ENCODE peak calls at places on chromosomes 5 and 9, in six cellular contexts. One of them, this sample, is unnamed.

GRCh38 chr5:135880278-135880677 is 15.4 kb downstream of the IL9 start:
- DNase-seq in A549: peak; percentile 68
- DNase-seq in IMR-90: no peak
- DNase-seq in HepG2: peak; percentile 48
- DNase-seq in GM12878: no peak
- DNase-seq in SK-N-SH: peak; percentile 41
- DNase-seq in this sample: peak; percentile 27

GRCh38 chr5:131384181-131384580 is 120.3 kb downstream of the CDC42SE2 start:
- DNase-seq in A549: no peak
- DNase-seq in IMR-90: no peak
- DNase-seq in HepG2: no peak
- DNase-seq in GM12878: no peak
- DNase-seq in SK-N-SH: no peak
- DNase-seq in this sample: peak; percentile 52

GRCh38 chr5:151234476-151235238 is 10.8 kb upstream of the CCDC69 start:
- DNase-seq in A549: peak; percentile 25
- DNase-seq in IMR-90: peak; percentile 41
- DNase-seq in HepG2: peak; percentile 85
- DNase-seq in GM12878: no peak
- DNase-seq in SK-N-SH: no peak
- DNase-seq in this sample: no peak

GRCh38 chr9:20513126-20513913 is 109.0 kb downstream of the MLLT3 start:
- DNase-seq in A549: no peak
- DNase-seq in IMR-90: peak; percentile 10
- DNase-seq in HepG2: no peak
- DNase-seq in GM12878: no peak
- DNase-seq in SK-N-SH: no peak
- DNase-seq in this sample: no peak

GRCh38 chr5:24899180-24899579 is 254.4 kb upstream of the CDH10 start:
- DNase-seq in A549: no peak
- DNase-seq in IMR-90: no peak
- DNase-seq in HepG2: no peak
- DNase-seq in GM12878: no peak
- DNase-seq in SK-N-SH: no peak
- DNase-seq in this sample: no peak

GRCh38 chr5:139760066-139761056 is 35.2 kb upstream of the PSD2 start:
- DNase-seq in A549: no peak
- DNase-seq in IMR-90: peak; percentile 51
- DNase-seq in HepG2: no peak
- DNase-seq in GM12878: no peak
- DNase-seq in SK-N-SH: peak; percentile 52
- DNase-seq in this sample: no peak

GRCh38 chr5:37495210-37495609 is 116.1 kb downstream of the WDR70 start:
- DNase-seq in A549: no peak
- DNase-seq in IMR-90: peak; percentile 39
- DNase-seq in HepG2: peak; percentile 2
- DNase-seq in GM12878: no peak
- DNase-seq in SK-N-SH: no peak
- DNase-seq in this sample: no peak

GRCh38 chr9:105637787-105638395 is 24.4 kb upstream of the TAL2 start:
- DNase-seq in A549: no peak
- DNase-seq in IMR-90: peak; percentile 3
- DNase-seq in HepG2: no peak
- DNase-seq in GM12878: no peak
- DNase-seq in SK-N-SH: no peak
- DNase-seq in this sample: peak; percentile 37

GRCh38 chr5:172902497-172903472 is 56.4 kb upstream of the RPL26L1 start:
- DNase-seq in A549: peak; percentile 82
- DNase-seq in IMR-90: peak; percentile 99
- DNase-seq in HepG2: peak; percentile 90
- DNase-seq in GM12878: no peak
- DNase-seq in SK-N-SH: peak; percentile 72
- DNase-seq in this sample: peak; percentile 76

GRCh38 chr9:30075451-30076199 is 2308.8 kb upstream of the ACO1 start:
- DNase-seq in A549: peak; percentile 1
- DNase-seq in IMR-90: no peak
- DNase-seq in HepG2: peak; percentile 1
- DNase-seq in GM12878: peak; percentile 89
- DNase-seq in SK-N-SH: no peak
- DNase-seq in this sample: no peak

GRCh38 chr9:127558581-127559246 is 53.4 kb upstream of the STXBP1 start:
- DNase-seq in A549: no peak
- DNase-seq in IMR-90: no peak
- DNase-seq in HepG2: no peak
- DNase-seq in GM12878: no peak
- DNase-seq in SK-N-SH: no peak
- DNase-seq in this sample: no peak

GRCh38 chr9:99489043-99489378 is 266.9 kb downstream of the SEC61B start:
- DNase-seq in A549: no peak
- DNase-seq in IMR-90: peak; percentile 83
- DNase-seq in HepG2: no peak
- DNase-seq in GM12878: no peak
- DNase-seq in SK-N-SH: peak; percentile 51
- DNase-seq in this sample: no peak

GRCh38 chr5:34832568-34832967 is 6.4 kb upstream of the TTC23L start:
- DNase-seq in A549: no peak
- DNase-seq in IMR-90: no peak
- DNase-seq in HepG2: no peak
- DNase-seq in GM12878: no peak
- DNase-seq in SK-N-SH: no peak
- DNase-seq in this sample: no peak

GRCh38 chr9:127308559-127309429 is 44.2 kb downstream of the GARNL3 start:
- DNase-seq in A549: no peak
- DNase-seq in IMR-90: peak; percentile 64
- DNase-seq in HepG2: peak; percentile 53
- DNase-seq in GM12878: no peak
- DNase-seq in SK-N-SH: peak; percentile 42
- DNase-seq in this sample: no peak

GRCh38 chr9:71628247-71628646 is 140.1 kb downstream of the CEMIP2 start:
- DNase-seq in A549: no peak
- DNase-seq in IMR-90: peak; percentile 6
- DNase-seq in HepG2: peak; percentile 12
- DNase-seq in GM12878: no peak
- DNase-seq in SK-N-SH: no peak
- DNase-seq in this sample: no peak

GRCh38 chr5:39224196-39224754 is 4.9 kb upstream of the FYB1 start:
- DNase-seq in A549: no peak
- DNase-seq in IMR-90: peak; percentile 5
- DNase-seq in HepG2: no peak
- DNase-seq in GM12878: no peak
- DNase-seq in SK-N-SH: no peak
- DNase-seq in this sample: peak; percentile 87

GRCh38 chr5:143979044-143979690 is 167.2 kb downstream of the HMHB1 start:
- DNase-seq in A549: no peak
- DNase-seq in IMR-90: no peak
- DNase-seq in HepG2: no peak
- DNase-seq in GM12878: no peak
- DNase-seq in SK-N-SH: no peak
- DNase-seq in this sample: no peak

GRCh38 chr5:128036961-128037360 is 46.6 kb upstream of the SLC12A2 start:
- DNase-seq in A549: peak; percentile 33
- DNase-seq in IMR-90: peak; percentile 11
- DNase-seq in HepG2: no peak
- DNase-seq in GM12878: no peak
- DNase-seq in SK-N-SH: no peak
- DNase-seq in this sample: no peak

GRCh38 chr9:115024925-115025535 is 92.9 kb downstream of the TNC start:
- DNase-seq in A549: no peak
- DNase-seq in IMR-90: no peak
- DNase-seq in HepG2: no peak
- DNase-seq in GM12878: no peak
- DNase-seq in SK-N-SH: no peak
- DNase-seq in this sample: no peak

GRCh38 chr5:69326365-69326764 is 6.2 kb downstream of the CCDC125 start:
- DNase-seq in A549: no peak
- DNase-seq in IMR-90: no peak
- DNase-seq in HepG2: no peak
- DNase-seq in GM12878: no peak
- DNase-seq in SK-N-SH: no peak
- DNase-seq in this sample: no peak

GRCh38 chr9:135602789-135603481 is 36.4 kb downstream of the GLT6D1 start:
- DNase-seq in A549: peak; percentile 39
- DNase-seq in IMR-90: peak; percentile 27
- DNase-seq in HepG2: no peak
- DNase-seq in GM12878: no peak
- DNase-seq in SK-N-SH: peak; percentile 68
- DNase-seq in this sample: peak; percentile 73

GRCh38 chr9:130498918-130499698 is 54.3 kb downstream of the ASS1 start:
- DNase-seq in A549: no peak
- DNase-seq in IMR-90: no peak
- DNase-seq in HepG2: peak; percentile 97
- DNase-seq in GM12878: no peak
- DNase-seq in SK-N-SH: peak; percentile 6
- DNase-seq in this sample: no peak

DNA sequence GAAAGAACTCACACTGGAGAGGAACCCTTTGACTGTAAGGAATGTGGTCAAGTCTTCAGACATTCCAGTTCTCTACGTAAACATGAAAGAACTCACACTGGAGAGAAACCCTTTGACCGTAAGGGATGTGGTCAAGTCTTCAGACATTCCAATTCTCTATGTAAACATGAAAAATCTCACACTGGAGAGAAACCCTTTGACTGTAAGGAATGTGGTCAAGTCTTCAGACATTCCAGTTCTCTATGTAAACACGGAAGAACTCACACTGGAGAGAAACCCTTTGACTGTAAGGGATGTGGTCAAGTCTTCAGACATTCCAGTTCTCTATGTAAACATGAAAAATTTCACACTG is 32.6 kb downstream of the MAPK9 start:
- DNase-seq in A549: no peak
- DNase-seq in IMR-90: peak; percentile 1
- DNase-seq in HepG2: no peak
- DNase-seq in GM12878: no peak
- DNase-seq in SK-N-SH: no peak
- DNase-seq in this sample: no peak
- TF ChIP-seq RAD21 in A549: no peak
- TF ChIP-seq RAD21 in IMR-90: no peak
- TF ChIP-seq RAD21 in HepG2: no peak
- TF ChIP-seq RAD21 in GM12878: no peak
- TF ChIP-seq RAD21 in SK-N-SH: no peak
- TF ChIP-seq RAD21 in this sample: no peak

DNA sequence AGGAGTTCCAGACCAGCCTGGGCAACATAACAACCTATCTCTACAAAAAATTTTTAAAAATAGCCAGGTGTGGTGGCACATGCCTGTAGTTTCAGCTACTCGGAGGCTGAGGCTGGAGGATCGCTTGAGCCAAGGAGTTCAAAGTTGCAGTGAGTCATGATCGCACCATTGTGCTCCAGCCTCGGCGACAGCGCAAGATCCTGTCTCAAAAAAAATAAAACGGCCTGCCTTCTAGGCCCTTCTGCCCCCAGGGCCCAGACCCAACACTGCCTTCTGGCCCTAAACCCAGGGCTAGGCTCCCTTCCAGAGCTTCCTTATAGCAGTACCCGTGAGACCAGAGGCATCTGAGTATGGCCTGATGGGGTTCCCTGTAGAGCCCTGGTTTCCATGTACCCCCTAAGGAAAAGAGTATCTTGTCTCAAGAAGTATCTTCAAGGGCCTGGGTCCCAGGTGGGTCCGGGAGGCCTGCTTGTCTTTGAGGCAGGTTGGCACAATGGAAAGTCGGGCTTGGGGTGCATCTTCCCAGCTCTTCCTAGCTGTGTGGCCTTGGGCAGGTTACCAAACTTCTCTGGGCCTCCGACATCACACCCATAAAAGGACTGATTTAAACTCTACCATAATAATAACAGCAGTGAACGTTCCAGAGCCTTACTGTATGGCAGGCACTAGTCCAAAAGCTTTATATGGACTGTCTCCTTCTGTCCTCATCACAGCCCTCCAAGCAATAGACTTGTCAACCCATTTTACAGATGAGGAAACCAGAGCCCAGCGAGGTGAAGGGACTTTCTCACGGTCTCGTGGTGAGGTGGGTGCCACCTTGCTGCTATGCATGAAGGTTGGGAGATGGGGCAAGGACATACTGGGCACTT is 9.7 kb downstream of the LRRC8A start:
- DNase-seq in A549: no peak
- DNase-seq in IMR-90: no peak
- DNase-seq in HepG2: no peak
- DNase-seq in GM12878: no peak
- DNase-seq in SK-N-SH: no peak
- DNase-seq in this sample: no peak
- TF ChIP-seq SMC3 in A549: no peak
- TF ChIP-seq SMC3 in IMR-90: no peak
- TF ChIP-seq SMC3 in HepG2: no peak
- TF ChIP-seq SMC3 in GM12878: no peak
- TF ChIP-seq SMC3 in SK-N-SH: no peak
- TF ChIP-seq SMC3 in this sample: no peak

GRCh38 chr9:133132174-133132573 is 11.1 kb upstream of the RALGDS start:
- DNase-seq in A549: no peak
- DNase-seq in IMR-90: no peak
- DNase-seq in HepG2: no peak
- DNase-seq in GM12878: no peak
- DNase-seq in SK-N-SH: no peak
- DNase-seq in this sample: no peak

GRCh38 chr9:133133680-133134418 is 12.8 kb upstream of the RALGDS start:
- DNase-seq in A549: peak; percentile 99
- DNase-seq in IMR-90: peak; percentile 96
- DNase-seq in HepG2: peak; percentile 91
- DNase-seq in GM12878: no peak
- DNase-seq in SK-N-SH: peak; percentile 90
- DNase-seq in this sample: peak; percentile 75

GRCh38 chr9:133134419-133135190 is 13.6 kb upstream of the RALGDS start:
- DNase-seq in A549: no peak
- DNase-seq in IMR-90: no peak
- DNase-seq in HepG2: no peak
- DNase-seq in GM12878: no peak
- DNase-seq in SK-N-SH: no peak
- DNase-seq in this sample: no peak

GRCh38 chr9:133137451-133138231 is 16.6 kb upstream of the RALGDS start:
- DNase-seq in A549: no peak
- DNase-seq in IMR-90: no peak
- DNase-seq in HepG2: no peak
- DNase-seq in GM12878: no peak
- DNase-seq in SK-N-SH: no peak
- DNase-seq in this sample: peak; percentile 89

DNA sequence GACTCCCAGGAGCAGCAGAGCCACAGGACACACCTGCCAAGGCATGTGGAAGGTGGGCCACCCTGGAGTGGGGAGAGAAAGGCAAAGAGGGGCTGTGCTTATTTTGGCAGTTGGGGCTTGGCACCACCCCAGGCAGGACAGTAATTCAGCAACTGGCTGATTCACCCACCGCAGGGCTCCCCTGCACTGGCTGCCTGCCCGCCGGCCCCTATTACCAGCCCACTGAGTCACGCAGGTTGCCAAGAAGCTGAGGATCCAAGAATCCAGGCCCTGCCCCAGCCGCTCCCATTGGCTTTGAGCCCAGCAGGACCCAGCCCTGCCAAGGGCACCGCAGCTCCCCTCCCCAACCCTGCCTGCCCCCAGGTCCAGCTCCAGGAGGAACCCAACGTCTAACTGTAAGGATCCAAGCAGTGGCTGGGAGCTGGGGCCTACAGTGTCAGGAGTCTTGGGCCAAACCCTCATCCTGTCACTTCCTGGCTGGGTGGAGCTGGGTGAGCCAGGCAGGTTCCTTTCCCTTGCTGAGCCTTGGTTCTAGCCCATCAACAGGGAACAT is 14.2 kb upstream of the RALGDS start:
- DNase-seq in A549: peak; percentile 86
- DNase-seq in IMR-90: peak; percentile 86
- DNase-seq in HepG2: no peak
- DNase-seq in GM12878: no peak
- DNase-seq in SK-N-SH: peak; percentile 44
- DNase-seq in this sample: no peak
- TF ChIP-seq RAD21 in A549: no peak
- TF ChIP-seq RAD21 in IMR-90: no peak
- TF ChIP-seq RAD21 in HepG2: no peak
- TF ChIP-seq RAD21 in GM12878: no peak
- TF ChIP-seq RAD21 in SK-N-SH: no peak
- TF ChIP-seq RAD21 in this sample: no peak

GRCh38 chr5:100464418-100464817 is 70.8 kb upstream of the FAM174A start:
- DNase-seq in A549: no peak
- DNase-seq in IMR-90: peak; percentile 71
- DNase-seq in HepG2: no peak
- DNase-seq in GM12878: no peak
- DNase-seq in SK-N-SH: no peak
- DNase-seq in this sample: no peak
- TF ChIP-seq SMC3 in A549: no peak
- TF ChIP-seq SMC3 in IMR-90: no peak
- TF ChIP-seq SMC3 in HepG2: no peak
- TF ChIP-seq SMC3 in GM12878: no peak
- TF ChIP-seq SMC3 in SK-N-SH: no peak
- TF ChIP-seq SMC3 in this sample: no peak